ENCODE peak calls at places on chromosomes 1 and 21, in five cellular contexts. R, Q, M, U and N are unnamed samples.

GRCh38 chr1:34460193-34460592 is 283.5 kb downstream of the C1orf94 start:
- DNase-seq in R (no peak), Q (peak), M (peak), U (peak), N (no peak)

GRCh38 chr1:14982029-14982428 is 171.5 kb upstream of the TMEM51 start:
- DNase-seq in R (no peak), Q (no peak), M (no peak), U (no peak), N (no peak)

GRCh38 chr1:29414091-29414490 is 177.8 kb downstream of the PTPRU start:
- DNase-seq in R (no peak), Q (no peak), M (no peak), U (no peak), N (no peak)

GRCh38 chr1:32215629-32216505 is 6.3 kb downstream of the TMEM234 start:
- DNase-seq in R (peak), Q (peak), M (no peak), U (peak), N (peak)

GRCh38 chr1:12201343-12202189 is 28.3 kb upstream of the VPS13D start:
- DNase-seq in R (no peak), Q (no peak), M (no peak), U (no peak), N (peak)

GRCh38 chr1:235913311-235913710 is 46.6 kb upstream of the LYST start:
- DNase-seq in R (no peak), Q (no peak), M (no peak), U (no peak), N (no peak)

GRCh38 chr1:38376577-38376976 is 330.0 kb upstream of the POU3F1 start:
- DNase-seq in R (no peak), Q (no peak), M (no peak), U (no peak), N (no peak)

GRCh38 chr1:36327421-36328087 is 4.1 kb upstream of the EVA1B start:
- DNase-seq in R (no peak), Q (no peak), M (no peak), U (no peak), N (no peak)

GRCh38 chr1:92820024-92820423 is 11.8 kb upstream of the RPL5 start:
- DNase-seq in R (no peak), Q (no peak), M (no peak), U (no peak), N (no peak)

GRCh38 chr1:208158640-208159541 is 85.3 kb downstream of the PLXNA2 start:
- DNase-seq in R (no peak), Q (no peak), M (no peak), U (no peak), N (no peak)

GRCh38 chr21:44703731-44704635 is 7.0 kb downstream of the KRTAP10-12 start:
- DNase-seq in R (no peak), Q (no peak), M (no peak), U (peak), N (no peak)

GRCh38 chr21:41367598-41368360 is 6.0 kb downstream of the MX2 start:
- DNase-seq in R (no peak), Q (no peak), M (peak), U (peak), N (no peak)

GRCh38 chr21:14917762-14918161 is 147.0 kb downstream of the NRIP1 start:
- DNase-seq in R (no peak), Q (peak), M (no peak), U (no peak), N (no peak)

GRCh38 chr1:86828024-86828423 is 85.9 kb downstream of the SELENOF start:
- DNase-seq in R (no peak), Q (no peak), M (no peak), U (no peak), N (no peak)

GRCh38 chr21:16002872-16003466 is 273.2 kb downstream of the USP25 start:
- DNase-seq in R (no peak), Q (peak), M (no peak), U (no peak), N (no peak)

GRCh38 chr1:32867151-32867550 is 3.6 kb downstream of the FNDC5 start:
- DNase-seq in R (no peak), Q (no peak), M (no peak), U (no peak), N (no peak)

GRCh38 chr1:217048104-217048707 is 325.0 kb upstream of the ESRRG start:
- DNase-seq in R (no peak), Q (peak), M (no peak), U (peak), N (no peak)

GRCh38 chr21:38807481-38807880 is 1.8 kb downstream of the ETS2 start:
- DNase-seq in R (no peak), Q (no peak), M (no peak), U (no peak), N (no peak)

GRCh38 chr1:34684246-34684645 is 70.6 kb upstream of the GJB5 start:
- DNase-seq in R (no peak), Q (no peak), M (no peak), U (no peak), N (no peak)

GRCh38 chr1:100100202-100100601 is 32.5 kb downstream of the SASS6 start:
- DNase-seq in R (no peak), Q (peak), M (no peak), U (no peak), N (no peak)

GRCh38 chr1:210597555-210598134 is 268.9 kb downstream of the HHAT start:
- DNase-seq in R (no peak), Q (peak), M (no peak), U (no peak), N (no peak)

GRCh38 chr1:211986628-211987254 is 48.6 kb downstream of the INTS7 start:
- DNase-seq in R (no peak), Q (no peak), M (no peak), U (no peak), N (no peak)

GRCh38 chr21:41142051-41142795 is 25.7 kb upstream of the BACE2 start:
- DNase-seq in R (peak), Q (peak), M (no peak), U (no peak), N (no peak)

GRCh38 chr21:45254557-45254930 is 33.2 kb downstream of the POFUT2 start:
- DNase-seq in R (no peak), Q (no peak), M (no peak), U (no peak), N (no peak)

GRCh38 chr1:15748690-15749398 is 6.5 kb downstream of the TMEM82 start:
- DNase-seq in R (no peak), Q (no peak), M (no peak), U (no peak), N (no peak)

GRCh38 chr1:221620437-221621384 is 121.2 kb downstream of the DUSP10 start:
- DNase-seq in R (no peak), Q (peak), M (no peak), U (no peak), N (no peak)
- TF ChIP-seq CTCF in R (no peak), Q (no peak), M (no peak), U (no peak), N (no peak)

GRCh38 chr1:6440198-6441126 is 15.9 kb downstream of the ESPN start:
- DNase-seq in R (no peak), Q (no peak), M (peak), U (peak), N (peak)
- TF ChIP-seq CTCF in R (peak), Q (no peak), M (no peak), U (peak), N (peak)

DNA sequence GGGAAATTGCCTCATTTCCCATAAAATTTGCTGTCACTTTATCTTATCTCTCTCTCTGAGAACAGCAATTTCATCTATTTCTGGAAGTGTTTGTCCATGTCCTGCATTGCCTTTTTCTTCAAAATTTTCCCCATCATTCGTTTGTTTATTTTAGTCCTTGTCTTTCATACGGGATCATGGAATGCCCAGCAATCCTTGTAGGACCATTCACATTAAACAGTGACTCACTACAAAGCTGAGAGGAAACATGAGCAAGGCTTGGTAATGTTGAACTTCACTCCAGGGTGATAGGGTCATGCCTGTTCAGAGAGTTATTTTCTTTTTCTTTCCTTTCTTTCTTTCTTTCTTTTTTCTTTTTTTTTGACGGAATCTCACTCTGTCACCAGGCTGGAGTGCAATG is 32.2 kb upstream of the HNRNPU start:
- DNase-seq in R (no peak), Q (peak), M (no peak), U (no peak), N (no peak)
- TF ChIP-seq CTCF in R (no peak), Q (no peak), M (no peak), U (no peak), N (no peak)

GRCh38 chr1:226653311-226653921 is 85.7 kb downstream of the ITPKB start:
- DNase-seq in R (no peak), Q (no peak), M (peak), U (no peak), N (peak)
- TF ChIP-seq CTCF in R (no peak), Q (no peak), M (no peak), U (no peak), N (no peak)

GRCh38 chr1:18597159-18598042 is 33.2 kb upstream of the PAX7 start:
- DNase-seq in R (peak), Q (peak), M (peak), U (peak), N (peak)
- TF ChIP-seq CTCF in R (peak), Q (peak), M (peak), U (peak), N (peak)